ENCODE peak calls at places on chromosomes 7 and 10, in eight cellular contexts. One of them, this sample, is unnamed.

GRCh38 chr10:119346063-119346835 is 138.9 kb downstream of the GRK5 start:
- DNase-seq in HL-60: no peak
- DNase-seq in spleen: peak; percentile 66
- DNase-seq in stomach: peak; percentile 66
- DNase-seq in endothelial cell of umbilical vein: no peak
- DNase-seq in suprapubic skin: no peak
- DNase-seq in breast epithelium: no peak
- DNase-seq in transverse colon: no peak
- DNase-seq in this sample: no peak

GRCh38 chr7:29193316-29194205 is 1.0 kb upstream of the CHN2 start:
- DNase-seq in HL-60: no peak
- DNase-seq in spleen: no peak
- DNase-seq in stomach: no peak
- DNase-seq in endothelial cell of umbilical vein: no peak
- DNase-seq in suprapubic skin: no peak
- DNase-seq in breast epithelium: no peak
- DNase-seq in transverse colon: no peak
- DNase-seq in this sample: no peak

GRCh38 chr10:58967551-58968418 is 208.7 kb upstream of the PHYHIPL start:
- DNase-seq in HL-60: no peak
- DNase-seq in spleen: no peak
- DNase-seq in stomach: peak; percentile 31
- DNase-seq in endothelial cell of umbilical vein: no peak
- DNase-seq in suprapubic skin: no peak
- DNase-seq in breast epithelium: no peak
- DNase-seq in transverse colon: no peak
- DNase-seq in this sample: peak; percentile 24

GRCh38 chr7:7569615-7570014 is 2.9 kb downstream of the MIOS start:
- DNase-seq in HL-60: no peak
- DNase-seq in spleen: no peak
- DNase-seq in stomach: no peak
- DNase-seq in endothelial cell of umbilical vein: no peak
- DNase-seq in suprapubic skin: no peak
- DNase-seq in breast epithelium: no peak
- DNase-seq in transverse colon: no peak
- DNase-seq in this sample: no peak

GRCh38 chr7:18505870-18506460 is 10.4 kb downstream of the HDAC9 start:
- DNase-seq in HL-60: no peak
- DNase-seq in spleen: no peak
- DNase-seq in stomach: no peak
- DNase-seq in endothelial cell of umbilical vein: no peak
- DNase-seq in suprapubic skin: no peak
- DNase-seq in breast epithelium: no peak
- DNase-seq in transverse colon: no peak
- DNase-seq in this sample: no peak

GRCh38 chr7:157991761-157992160 is 595.9 kb downstream of the PTPRN2 start:
- DNase-seq in HL-60: no peak
- DNase-seq in spleen: peak; percentile 63
- DNase-seq in stomach: no peak
- DNase-seq in endothelial cell of umbilical vein: no peak
- DNase-seq in suprapubic skin: no peak
- DNase-seq in breast epithelium: no peak
- DNase-seq in transverse colon: no peak
- DNase-seq in this sample: no peak

GRCh38 chr7:25968205-25968993 is 183.6 kb upstream of the NFE2L3 start:
- DNase-seq in HL-60: no peak
- DNase-seq in spleen: peak; percentile 84
- DNase-seq in stomach: peak; percentile 37
- DNase-seq in endothelial cell of umbilical vein: no peak
- DNase-seq in suprapubic skin: no peak
- DNase-seq in breast epithelium: no peak
- DNase-seq in transverse colon: peak; percentile 70
- DNase-seq in this sample: no peak

GRCh38 chr10:87590705-87591588 is 68.7 kb upstream of the PAPSS2 start:
- DNase-seq in HL-60: no peak
- DNase-seq in spleen: no peak
- DNase-seq in stomach: no peak
- DNase-seq in endothelial cell of umbilical vein: no peak
- DNase-seq in suprapubic skin: no peak
- DNase-seq in breast epithelium: no peak
- DNase-seq in transverse colon: no peak
- DNase-seq in this sample: no peak

GRCh38 chr10:4527281-4527960 is 298.6 kb upstream of the AKR1E2 start:
- DNase-seq in HL-60: no peak
- DNase-seq in spleen: no peak
- DNase-seq in stomach: no peak
- DNase-seq in endothelial cell of umbilical vein: no peak
- DNase-seq in suprapubic skin: no peak
- DNase-seq in breast epithelium: no peak
- DNase-seq in transverse colon: no peak
- DNase-seq in this sample: no peak

GRCh38 chr10:45624724-45625123 is 47.8 kb downstream of the ZFAND4 start:
- DNase-seq in HL-60: no peak
- DNase-seq in spleen: no peak
- DNase-seq in stomach: no peak
- DNase-seq in endothelial cell of umbilical vein: no peak
- DNase-seq in suprapubic skin: no peak
- DNase-seq in breast epithelium: no peak
- DNase-seq in transverse colon: no peak
- DNase-seq in this sample: no peak

GRCh38 chr7:2968176-2968575 is 75.5 kb downstream of the CARD11 start:
- DNase-seq in HL-60: no peak
- DNase-seq in spleen: peak; percentile 51
- DNase-seq in stomach: peak; percentile 14
- DNase-seq in endothelial cell of umbilical vein: no peak
- DNase-seq in suprapubic skin: peak; percentile 15
- DNase-seq in breast epithelium: peak; percentile 22
- DNase-seq in transverse colon: no peak
- DNase-seq in this sample: no peak

GRCh38 chr7:23680417-23681405 is 712 bp downstream of the FAM221A start:
- DNase-seq in HL-60: no peak
- DNase-seq in spleen: peak; percentile 87
- DNase-seq in stomach: peak; percentile 82
- DNase-seq in endothelial cell of umbilical vein: peak; percentile 50
- DNase-seq in suprapubic skin: peak; percentile 79
- DNase-seq in breast epithelium: peak; percentile 79
- DNase-seq in transverse colon: peak; percentile 83
- DNase-seq in this sample: peak; percentile 44

GRCh38 chr7:23685770-23686169 is 5.8 kb downstream of the FAM221A start:
- DNase-seq in HL-60: no peak
- DNase-seq in spleen: no peak
- DNase-seq in stomach: no peak
- DNase-seq in endothelial cell of umbilical vein: no peak
- DNase-seq in suprapubic skin: no peak
- DNase-seq in breast epithelium: no peak
- DNase-seq in transverse colon: no peak
- DNase-seq in this sample: no peak

DNA sequence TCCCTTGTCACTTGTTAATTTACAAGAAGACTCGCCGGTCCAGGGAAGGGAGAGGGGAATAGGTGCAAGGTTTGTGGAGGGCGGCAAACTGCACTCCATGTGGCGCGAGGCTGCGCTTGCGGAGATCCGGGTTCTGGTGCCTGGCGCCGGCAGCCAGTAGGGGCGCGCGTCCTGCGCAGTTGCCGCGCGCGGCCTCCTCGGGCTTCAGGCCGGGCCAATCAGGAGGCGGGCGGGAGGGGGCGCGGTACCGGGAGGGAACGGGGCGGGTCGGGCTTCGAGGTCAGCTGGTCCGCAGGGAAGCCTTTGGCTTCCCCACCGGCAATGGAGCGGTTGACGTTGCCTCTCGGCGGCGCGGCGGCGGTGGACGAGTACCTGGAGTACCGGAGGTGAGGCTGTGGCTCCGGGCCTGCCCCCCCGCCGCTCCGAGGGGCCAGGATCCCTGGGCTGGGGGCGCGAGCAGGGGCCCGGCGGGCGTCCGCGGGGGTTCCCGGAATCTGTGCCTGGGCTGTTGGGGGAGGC is at the start of gene FAM221A:
- DNase-seq in HL-60: peak; percentile 51
- DNase-seq in spleen: peak; percentile 96
- DNase-seq in stomach: peak; percentile 93
- DNase-seq in endothelial cell of umbilical vein: peak; percentile 84
- DNase-seq in suprapubic skin: peak; percentile 92
- DNase-seq in breast epithelium: peak; percentile 89
- DNase-seq in transverse colon: peak; percentile 94
- DNase-seq in this sample: peak; percentile 85
- TF ChIP-seq POLR2AphosphoS5 in HL-60: no peak
- TF ChIP-seq POLR2AphosphoS5 in spleen: peak; percentile 75
- TF ChIP-seq POLR2AphosphoS5 in stomach: no peak
- TF ChIP-seq POLR2AphosphoS5 in endothelial cell of umbilical vein: peak; percentile 37
- TF ChIP-seq POLR2AphosphoS5 in suprapubic skin: no peak
- TF ChIP-seq POLR2AphosphoS5 in breast epithelium: no peak
- TF ChIP-seq POLR2AphosphoS5 in transverse colon: peak; percentile 55
- TF ChIP-seq POLR2AphosphoS5 in this sample: peak; percentile 53

GRCh38 chr7:155291729-155292128 is 5.9 kb upstream of the INSIG1 start:
- DNase-seq in HL-60: no peak
- DNase-seq in spleen: no peak
- DNase-seq in stomach: no peak
- DNase-seq in endothelial cell of umbilical vein: no peak
- DNase-seq in suprapubic skin: no peak
- DNase-seq in breast epithelium: no peak
- DNase-seq in transverse colon: no peak
- DNase-seq in this sample: no peak

GRCh38 chr7:155289107-155289506 is 8.6 kb upstream of the INSIG1 start:
- DNase-seq in HL-60: no peak
- DNase-seq in spleen: no peak
- DNase-seq in stomach: no peak
- DNase-seq in endothelial cell of umbilical vein: no peak
- DNase-seq in suprapubic skin: no peak
- DNase-seq in breast epithelium: no peak
- DNase-seq in transverse colon: no peak
- DNase-seq in this sample: no peak

GRCh38 chr7:155289949-155290501 is 7.7 kb upstream of the INSIG1 start:
- DNase-seq in HL-60: no peak
- DNase-seq in spleen: no peak
- DNase-seq in stomach: no peak
- DNase-seq in endothelial cell of umbilical vein: no peak
- DNase-seq in suprapubic skin: peak; percentile 40
- DNase-seq in breast epithelium: no peak
- DNase-seq in transverse colon: no peak
- DNase-seq in this sample: no peak

GRCh38 chr7:155292680-155293226 is 4.9 kb upstream of the INSIG1 start:
- DNase-seq in HL-60: no peak
- DNase-seq in spleen: no peak
- DNase-seq in stomach: no peak
- DNase-seq in endothelial cell of umbilical vein: no peak
- DNase-seq in suprapubic skin: no peak
- DNase-seq in breast epithelium: no peak
- DNase-seq in transverse colon: no peak
- DNase-seq in this sample: no peak

DNA sequence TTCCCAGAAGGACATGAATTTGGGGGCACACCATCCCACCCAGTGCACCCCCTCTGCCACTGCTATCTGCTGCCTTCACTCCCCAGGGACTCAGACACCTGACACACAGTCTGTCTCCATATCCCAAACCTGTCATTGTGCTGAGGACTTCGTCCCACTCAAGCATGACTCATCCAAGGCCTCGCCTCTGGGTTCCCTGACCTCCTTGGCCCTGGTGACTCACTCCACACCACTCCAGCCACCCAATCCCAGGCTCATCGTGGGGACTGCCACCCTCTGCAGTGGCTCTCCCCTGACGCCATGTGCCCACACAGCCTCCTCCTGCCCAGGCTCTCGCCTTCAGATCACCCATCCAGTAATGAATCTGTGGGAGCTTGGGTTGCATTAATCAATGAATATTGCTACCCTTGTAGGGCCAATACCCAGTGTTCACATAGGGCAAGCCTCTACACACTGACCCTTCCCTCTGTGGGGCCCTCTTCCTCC is 6.6 kb upstream of the INSIG1 start:
- DNase-seq in HL-60: no peak
- DNase-seq in spleen: no peak
- DNase-seq in stomach: peak; percentile 52
- DNase-seq in endothelial cell of umbilical vein: peak; percentile 37
- DNase-seq in suprapubic skin: no peak
- DNase-seq in breast epithelium: no peak
- DNase-seq in transverse colon: peak; percentile 30
- DNase-seq in this sample: no peak
- TF ChIP-seq POLR2AphosphoS5 in HL-60: no peak
- TF ChIP-seq POLR2AphosphoS5 in spleen: no peak
- TF ChIP-seq POLR2AphosphoS5 in stomach: no peak
- TF ChIP-seq POLR2AphosphoS5 in endothelial cell of umbilical vein: no peak
- TF ChIP-seq POLR2AphosphoS5 in suprapubic skin: no peak
- TF ChIP-seq POLR2AphosphoS5 in breast epithelium: no peak
- TF ChIP-seq POLR2AphosphoS5 in transverse colon: no peak
- TF ChIP-seq POLR2AphosphoS5 in this sample: no peak

GRCh38 chr10:128047337-128047736 is 78.9 kb downstream of the MKI67 start:
- DNase-seq in HL-60: peak; percentile 96
- DNase-seq in spleen: peak; percentile 98
- DNase-seq in stomach: peak; percentile 90
- DNase-seq in endothelial cell of umbilical vein: peak; percentile 80
- DNase-seq in suprapubic skin: peak; percentile 85
- DNase-seq in breast epithelium: peak; percentile 71
- DNase-seq in transverse colon: peak; percentile 92
- DNase-seq in this sample: peak; percentile 90
- TF ChIP-seq POLR2AphosphoS5 in HL-60: peak; percentile 84
- TF ChIP-seq POLR2AphosphoS5 in spleen: peak; percentile 98
- TF ChIP-seq POLR2AphosphoS5 in stomach: no peak
- TF ChIP-seq POLR2AphosphoS5 in endothelial cell of umbilical vein: peak; percentile 35
- TF ChIP-seq POLR2AphosphoS5 in suprapubic skin: no peak
- TF ChIP-seq POLR2AphosphoS5 in breast epithelium: peak; percentile 56
- TF ChIP-seq POLR2AphosphoS5 in transverse colon: peak; percentile 79
- TF ChIP-seq POLR2AphosphoS5 in this sample: peak; percentile 91

DNA sequence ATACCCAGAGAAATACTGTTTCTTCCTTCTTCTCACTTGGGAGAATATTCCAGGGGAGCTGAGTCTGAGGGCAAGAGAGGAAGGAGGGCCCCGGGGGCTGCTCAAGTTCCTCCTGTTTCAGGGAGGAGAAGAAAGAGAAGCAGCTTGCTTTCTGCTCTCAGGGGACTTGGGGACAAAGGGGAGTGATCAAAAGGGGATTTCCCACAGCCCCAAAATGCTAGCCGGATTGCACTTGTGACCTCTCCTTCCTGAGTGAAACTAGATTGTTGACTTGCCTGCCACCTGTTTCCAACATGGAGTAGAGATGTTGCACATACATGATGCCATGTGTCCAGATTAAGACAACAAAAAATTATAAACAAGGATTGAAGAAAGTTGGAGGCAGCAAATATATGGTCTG is 28.7 kb upstream of the PDCD4 start:
- DNase-seq in HL-60: peak; percentile 67
- DNase-seq in spleen: no peak
- DNase-seq in stomach: no peak
- DNase-seq in endothelial cell of umbilical vein: no peak
- DNase-seq in suprapubic skin: no peak
- DNase-seq in breast epithelium: no peak
- DNase-seq in transverse colon: peak; percentile 61
- DNase-seq in this sample: no peak
- TF ChIP-seq POLR2AphosphoS5 in HL-60: no peak
- TF ChIP-seq POLR2AphosphoS5 in spleen: no peak
- TF ChIP-seq POLR2AphosphoS5 in stomach: no peak
- TF ChIP-seq POLR2AphosphoS5 in endothelial cell of umbilical vein: no peak
- TF ChIP-seq POLR2AphosphoS5 in suprapubic skin: no peak
- TF ChIP-seq POLR2AphosphoS5 in breast epithelium: no peak
- TF ChIP-seq POLR2AphosphoS5 in transverse colon: no peak
- TF ChIP-seq POLR2AphosphoS5 in this sample: no peak

This sample was measured in prostate gland.